ENCODE peak calls at places on chromosomes 12 and 14, in four cellular contexts. R is LHCN-M2, B is mesenteric fat pad, M is iris pigment epithelial cell. K is an unnamed sample.

GRCh38 chr12:66688836-66689439 is 10.1 kb upstream of the GRIP1 start:
- DNase-seq in M (peak), R (peak), B (no peak), K (no peak)

GRCh38 chr14:85468815-85469214 is 61.1 kb upstream of the FLRT2 start:
- DNase-seq in M (no peak), R (no peak), B (no peak), K (no peak)

GRCh38 chr12:75481013-75481705 is 604 bp downstream of the GLIPR1 start:
- DNase-seq in R (peak), B (no peak), M (peak), K (no peak)

GRCh38 chr12:45409966-45410365 is 194.1 kb downstream of the ANO6 start:
- DNase-seq in R (peak), M (peak), B (no peak), K (no peak)

GRCh38 chr12:12720637-12721250 is 3.6 kb downstream of the CDKN1B start:
- DNase-seq in R (peak), M (no peak), B (no peak), K (no peak)

GRCh38 chr12:26125451-26126339 is 858 bp upstream of the BHLHE41 start:
- DNase-seq in M (peak), B (peak), R (peak), K (peak)

GRCh38 chr12:118680361-118680963 is 300.9 kb upstream of the SRRM4 start:
- DNase-seq in B (no peak), M (no peak), R (no peak), K (no peak)

GRCh38 chr12:94644141-94644575 is 6.2 kb downstream of the TMCC3 start:
- DNase-seq in R (peak), M (peak), B (no peak), K (no peak)

GRCh38 chr14:79278286-79278797 is 933.0 kb downstream of the DIO2 start:
- DNase-seq in M (no peak), B (no peak), R (no peak), K (no peak)

GRCh38 chr12:17588968-17589367 is 501.0 kb downstream of the RERGL start:
- DNase-seq in R (peak), M (no peak), B (no peak), K (no peak)